ENCODE peak calls at places on chromosome 15, in five cellular contexts. C, L, P, X and K are unnamed samples.

GRCh38 chr15:73914145-73914544 is 12.1 kb upstream of the LOXL1 start:
- DNase-seq in C (no peak), L (no peak), P (no peak), X (no peak), K (no peak)

GRCh38 chr15:63238796-63239195 is 38.6 kb upstream of the APH1B start:
- DNase-seq in C (no peak), L (no peak), P (no peak), X (no peak), K (no peak)

GRCh38 chr15:46277994-46278885 is 643.4 kb downstream of the SQOR start:
- DNase-seq in C (no peak), L (no peak), P (no peak), X (no peak), K (no peak)

GRCh38 chr15:78537266-78537665 is 3.0 kb upstream of the PSMA4 start:
- DNase-seq in C (no peak), L (no peak), P (no peak), X (no peak), K (no peak)

GRCh38 chr15:69253156-69253555 is 45.6 kb upstream of the PAQR5 start:
- DNase-seq in C (peak; percentile 12), L (no peak), P (no peak), X (no peak), K (no peak)

GRCh38 chr15:57327985-57328471 is 48.3 kb upstream of the CGNL1 start:
- DNase-seq in C (no peak), L (no peak), P (no peak), X (no peak), K (no peak)

GRCh38 chr15:38471974-38472373 is 18.0 kb downstream of the FAM98B start:
- DNase-seq in C (no peak), L (no peak), P (no peak), X (no peak), K (no peak)

GRCh38 chr15:73009306-73010091 is 42.8 kb upstream of the NEO1 start:
- DNase-seq in C (no peak), L (no peak), P (no peak), X (no peak), K (no peak)

GRCh38 chr15:86213888-86214287 is 134.2 kb downstream of the AGBL1 start:
- DNase-seq in C (no peak), L (no peak), P (no peak), X (no peak), K (no peak)

GRCh38 chr15:88954431-88955277 is 41.5 kb upstream of the MFGE8 start:
- DNase-seq in C (peak; percentile 62), L (no peak), P (no peak), X (no peak), K (no peak)

GRCh38 chr15:25508369-25509002 is 69.7 kb upstream of the UBE3A start:
- DNase-seq in C (no peak), L (no peak), P (no peak), X (no peak), K (no peak)

GRCh38 chr15:75597667-75598341 is 18.7 kb upstream of the PTPN9 start:
- DNase-seq in C (no peak), L (no peak), P (peak; percentile 27), X (no peak), K (no peak)

GRCh38 chr15:52803543-52804306 is 13.6 kb upstream of the ONECUT1 start:
- DNase-seq in C (no peak), L (no peak), P (no peak), X (no peak), K (no peak)

GRCh38 chr15:36769110-36769509 is 189.7 kb downstream of the CDIN1 start:
- DNase-seq in C (no peak), L (no peak), P (no peak), X (no peak), K (no peak)

GRCh38 chr15:101023501-101024110 is 104.4 kb downstream of the LRRK1 start:
- DNase-seq in C (no peak), L (peak; percentile 39), P (no peak), X (peak; percentile 9), K (no peak)

GRCh38 chr15:40320931-40321371 is 2.5 kb upstream of the INAFM2 start:
- DNase-seq in C (no peak), L (peak; percentile 79), P (peak; percentile 64), X (peak; percentile 64), K (no peak)

GRCh38 chr15:72057548-72058091 is 60.3 kb downstream of the MYO9A start:
- DNase-seq in C (no peak), L (no peak), P (no peak), X (no peak), K (no peak)

GRCh38 chr15:29128671-29129070 is 141.0 kb downstream of the NSMCE3 start:
- DNase-seq in C (no peak), L (peak; percentile 51), P (no peak), X (no peak), K (no peak)

GRCh38 chr15:99556010-99556409 is 9.8 kb upstream of the MEF2A start:
- DNase-seq in C (no peak), L (no peak), P (no peak), X (no peak), K (no peak)

GRCh38 chr15:73051811-73052678 is at the start of gene NEO1:
- DNase-seq in C (peak; percentile 90), L (peak; percentile 94), P (peak; percentile 91), X (peak; percentile 80), K (peak; percentile 88)

GRCh38 chr15:89178307-89178977 is 42.9 kb downstream of the RLBP1 start:
- DNase-seq in C (no peak), L (peak; percentile 40), P (no peak), X (no peak), K (no peak)

GRCh38 chr15:95760508-95760907 is 570.0 kb upstream of the NR2F2 start:
- DNase-seq in C (peak; percentile 12), L (no peak), P (no peak), X (no peak), K (no peak)

GRCh38 chr15:67927501-67928156 is 87.8 kb upstream of the RNU6-1 start:
- DNase-seq in C (peak; percentile 47), L (peak; percentile 88), P (peak; percentile 59), X (peak; percentile 20), K (no peak)

GRCh38 chr15:41494922-41495735 is 1.5 kb downstream of the ITPKA start:
- DNase-seq in C (no peak), L (no peak), P (no peak), X (peak; percentile 36), K (no peak)

DNA sequence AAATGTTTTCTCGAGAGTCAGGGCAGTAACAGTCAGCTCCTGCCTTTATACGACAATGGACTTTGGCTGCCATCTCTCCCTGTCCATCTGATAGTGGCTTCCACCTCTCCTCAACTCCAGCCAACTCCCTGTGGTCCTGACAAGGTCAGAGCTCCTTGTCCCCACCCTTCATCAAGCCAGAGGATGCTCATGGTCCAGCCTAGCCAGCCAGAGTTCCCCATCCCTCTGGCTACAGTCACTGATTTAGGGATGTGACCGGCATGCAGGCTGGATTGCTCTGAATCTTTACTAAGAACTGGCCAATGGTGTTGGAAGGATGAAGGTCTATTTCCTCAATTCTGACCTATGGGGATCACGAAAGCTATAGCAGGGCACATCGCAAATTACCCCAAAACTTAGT is 156.1 kb downstream of the OR4M2 start:
- DNase-seq in C (no peak), L (no peak), P (no peak), X (no peak), K (no peak)
- H3K9me3 ChIP-seq in C (no peaks in the 10 kb centered on the region), L (no peaks in the 10 kb centered on the region), P (no peaks in the 10 kb centered on the region), X (no peaks in the 10 kb centered on the region), K (no peaks in the 10 kb centered on the region)

GRCh38 chr15:92606126-92606835 is 49.3 kb downstream of the FAM174B start:
- DNase-seq in C (no peak), L (peak; percentile 40), P (peak; percentile 4), X (no peak), K (no peak)
- H3K9me3 ChIP-seq in C (no peaks in the 10 kb centered on the region), L (no peaks in the 10 kb centered on the region), P (no peaks in the 10 kb centered on the region), X (no peaks in the 10 kb centered on the region), K (no peaks in the 10 kb centered on the region)

GRCh38 chr15:20351448-20351961 is 190.1 kb downstream of the GOLGA6L6 start:
- DNase-seq in C (no peak), L (peak; percentile 67), P (peak; percentile 9), X (peak; percentile 15), K (no peak)

GRCh38 chr15:20352241-20353200 is 189.1 kb downstream of the GOLGA6L6 start:
- DNase-seq in C (no peak), L (peak; percentile 66), P (peak; percentile 10), X (peak; percentile 15), K (no peak)

GRCh38 chr15:20356444-20357138 is 185.0 kb downstream of the GOLGA6L6 start:
- DNase-seq in C (peak; percentile 64), L (peak; percentile 69), P (peak; percentile 69), X (peak; percentile 71), K (peak; percentile 55)

GRCh38 chr15:20355256-20355868 is 186.2 kb downstream of the GOLGA6L6 start:
- DNase-seq in C (peak; percentile 14), L (peak; percentile 62), P (peak; percentile 8), X (peak; percentile 22), K (no peak)

GRCh38 chr15:20353966-20354883 is 187.4 kb downstream of the GOLGA6L6 start:
- DNase-seq in C (peak; percentile 15), L (peak; percentile 61), P (peak; percentile 8), X (no peak), K (no peak)
- H3K9me3 ChIP-seq in C (no peaks in the 10 kb centered on the region), L (no peaks in the 10 kb centered on the region), P (no peaks in the 10 kb centered on the region), X (no peaks in the 10 kb centered on the region), K (no peaks in the 10 kb centered on the region)

DNA sequence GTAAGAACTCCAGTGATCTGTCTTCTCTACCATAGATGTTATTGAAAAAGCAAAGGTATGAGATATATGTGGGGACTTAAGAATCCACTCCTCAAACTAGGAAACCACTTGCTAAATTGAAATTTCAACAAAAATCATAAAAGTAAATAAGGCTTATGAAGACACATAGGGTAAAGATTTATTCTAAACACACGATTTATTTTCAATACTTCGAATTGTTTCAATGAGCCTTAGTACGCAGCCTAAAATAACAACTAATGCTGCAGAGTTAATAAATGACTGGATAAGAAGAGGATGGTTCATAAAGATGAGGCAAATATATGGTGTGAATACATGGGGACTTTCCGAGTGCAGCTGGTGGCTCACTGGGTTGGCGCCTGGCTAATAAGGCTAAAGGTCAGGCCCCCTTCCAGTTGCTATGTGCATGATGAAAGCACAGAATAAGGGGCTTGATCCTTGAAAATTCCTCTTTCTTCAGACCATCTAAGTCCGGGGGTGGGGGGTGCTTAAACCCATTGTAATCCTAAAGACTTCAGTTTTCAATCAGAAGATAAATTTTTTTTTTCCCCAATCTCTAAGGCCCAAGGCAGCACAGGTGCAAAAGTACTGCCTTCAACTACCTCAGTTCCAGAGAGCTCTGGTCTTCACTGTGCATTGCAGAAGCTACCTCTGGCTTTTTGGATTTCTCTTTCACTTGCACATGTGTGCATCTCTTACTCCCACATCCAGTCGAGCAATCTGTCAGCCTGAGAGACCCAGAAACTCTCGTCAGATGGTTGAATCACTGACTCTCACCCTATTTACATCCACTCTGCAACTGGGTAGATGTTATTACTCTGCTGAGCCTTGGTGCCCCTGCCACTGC is 813.6 kb downstream of the NR2F2 start:
- DNase-seq in C (no peak), L (no peak), P (no peak), X (no peak), K (no peak)
- H3K9me3 ChIP-seq in C (no peaks in the 10 kb centered on the region), L (no peaks in the 10 kb centered on the region), P (no peaks in the 10 kb centered on the region), X (no peaks in the 10 kb centered on the region), K (no peaks in the 10 kb centered on the region)

DNA sequence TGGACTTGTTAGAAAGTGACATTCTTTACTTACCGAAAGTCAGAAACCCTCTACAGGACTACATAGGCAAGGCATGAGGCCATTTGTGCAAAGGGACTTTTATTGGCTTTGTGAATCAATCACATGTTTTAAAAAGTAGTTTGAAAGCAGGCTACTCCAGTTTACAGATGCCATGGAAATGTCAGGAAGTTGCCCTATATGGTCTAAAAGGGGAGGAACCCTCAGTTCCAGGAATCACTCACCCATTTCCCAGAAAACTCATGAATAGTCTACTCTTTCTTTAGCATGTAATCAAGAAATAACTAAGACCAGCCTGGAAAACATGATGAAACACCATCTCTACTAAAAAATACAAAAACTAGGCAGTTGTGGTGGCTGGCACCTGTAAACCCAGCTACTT is 51.0 kb upstream of the MKRN3 start:
- DNase-seq in C (no peak), L (no peak), P (no peak), X (no peak), K (no peak)
- H3K9me3 ChIP-seq in C (peaks cover 3% of the 10 kb centered on the region), L (peaks cover 6% of the 10 kb centered on the region), P (no peaks in the 10 kb centered on the region), X (no peaks in the 10 kb centered on the region), K (no peaks in the 10 kb centered on the region)